ENCODE peak calls at places on chromosomes 5 and 9, in four cellular contexts. One of them, this sample, is unnamed.

GRCh38 chr5:125372694-125373621 is 626.5 kb upstream of the ZNF608 start:
- DNase-seq in NCI-H446 treated with DMSO at 0.1 percent for 48 hours: peak; percentile 8
- DNase-seq in HTR-8/SVneo: no peak
- DNase-seq in BJ: peak; percentile 35
- DNase-seq in this sample: peak; percentile 82

GRCh38 chr5:179620703-179621350 is 2.6 kb downstream of the HNRNPH1 start:
- DNase-seq in NCI-H446 treated with DMSO at 0.1 percent for 48 hours: no peak
- DNase-seq in HTR-8/SVneo: no peak
- DNase-seq in BJ: no peak
- DNase-seq in this sample: no peak

GRCh38 chr9:135888766-135889394 is 18.5 kb downstream of the CAMSAP1 start:
- DNase-seq in NCI-H446 treated with DMSO at 0.1 percent for 48 hours: no peak
- DNase-seq in HTR-8/SVneo: no peak
- DNase-seq in BJ: no peak
- DNase-seq in this sample: no peak

GRCh38 chr5:168686837-168687236 is 107.7 kb upstream of the PANK3 start:
- DNase-seq in NCI-H446 treated with DMSO at 0.1 percent for 48 hours: no peak
- DNase-seq in HTR-8/SVneo: no peak
- DNase-seq in BJ: no peak
- DNase-seq in this sample: no peak

GRCh38 chr5:17123010-17123409 is 94.4 kb upstream of the BASP1 start:
- DNase-seq in NCI-H446 treated with DMSO at 0.1 percent for 48 hours: no peak
- DNase-seq in HTR-8/SVneo: no peak
- DNase-seq in BJ: no peak
- DNase-seq in this sample: no peak

GRCh38 chr9:115373710-115374045 is 255.7 kb upstream of the TNC start:
- DNase-seq in NCI-H446 treated with DMSO at 0.1 percent for 48 hours: no peak
- DNase-seq in HTR-8/SVneo: no peak
- DNase-seq in BJ: no peak
- DNase-seq in this sample: no peak

GRCh38 chr5:32436553-32437262 is 7.8 kb downstream of the ZFR start:
- DNase-seq in NCI-H446 treated with DMSO at 0.1 percent for 48 hours: no peak
- DNase-seq in HTR-8/SVneo: no peak
- DNase-seq in BJ: no peak
- DNase-seq in this sample: peak; percentile 58

GRCh38 chr9:132372177-132373095 is 17.6 kb upstream of the SETX start:
- DNase-seq in NCI-H446 treated with DMSO at 0.1 percent for 48 hours: no peak
- DNase-seq in HTR-8/SVneo: peak; percentile 24
- DNase-seq in BJ: no peak
- DNase-seq in this sample: peak; percentile 99

GRCh38 chr5:9892696-9893095 is 262.5 kb upstream of the TAS2R1 start:
- DNase-seq in NCI-H446 treated with DMSO at 0.1 percent for 48 hours: no peak
- DNase-seq in HTR-8/SVneo: no peak
- DNase-seq in BJ: no peak
- DNase-seq in this sample: no peak

GRCh38 chr9:131274674-131275331 is 1.5 kb downstream of the FAM78A start:
- DNase-seq in NCI-H446 treated with DMSO at 0.1 percent for 48 hours: no peak
- DNase-seq in HTR-8/SVneo: no peak
- DNase-seq in BJ: no peak
- DNase-seq in this sample: no peak

GRCh38 chr5:133287500-133287899 is 235.7 kb downstream of the HSPA4 start:
- DNase-seq in NCI-H446 treated with DMSO at 0.1 percent for 48 hours: no peak
- DNase-seq in HTR-8/SVneo: peak; percentile 57
- DNase-seq in BJ: no peak
- DNase-seq in this sample: peak; percentile 71